ENCODE peak calls at places on chromosomes 16 and 17, in six cellular contexts. X is Peyer's patch, K is ovary, F is AG04450, N is mammary epithelial cell, P is RWPE1. E is an unnamed sample.

GRCh38 chr17:62627219-62627903 is at the start of gene MRC2:
- DNase-seq in K (peak; percentile 87), F (peak; percentile 30), X (no peak), N (peak; percentile 67), P (peak; percentile 65), E (no peak)

GRCh38 chr16:63789603-63790002 is 1332.3 kb downstream of the CDH11 start:
- DNase-seq in P (no peak), X (no peak), N (no peak), K (no peak), F (no peak), E (no peak)

GRCh38 chr16:22322021-22322471 is 24.8 kb downstream of the POLR3E start:
- DNase-seq in F (no peak), X (no peak), P (no peak), K (no peak), N (no peak), E (no peak)

GRCh38 chr17:19398301-19399181 is 11.6 kb upstream of the MFAP4 start:
- DNase-seq in K (no peak), P (peak; percentile 37), N (peak; percentile 10), X (no peak), F (no peak), E (no peak)

GRCh38 chr16:67697407-67697806 is 21.7 kb downstream of the GFOD2 start:
- DNase-seq in N (no peak), K (no peak), P (no peak), X (no peak), F (no peak), E (no peak)

GRCh38 chr17:82022310-82022980 is at the start of gene CENPX:
- DNase-seq in N (no peak), K (no peak), F (no peak), P (no peak), X (no peak), E (no peak)

GRCh38 chr17:74190154-74190553 is 13.3 kb upstream of the RPL38 start:
- DNase-seq in K (no peak), X (peak; percentile 3), P (peak; percentile 59), F (no peak), N (peak; percentile 43), E (no peak)

GRCh38 chr17:45172541-45173286 is 11.0 kb downstream of the HEXIM2 start:
- DNase-seq in F (no peak), P (peak; percentile 89), N (peak; percentile 96), X (peak; percentile 73), K (peak; percentile 64), E (peak; percentile 35)

GRCh38 chr16:69150146-69150865 is 17.9 kb downstream of the UTP4 start:
- DNase-seq in F (peak; percentile 65), N (peak; percentile 47), K (no peak), X (no peak), P (peak; percentile 45), E (peak; percentile 31)

GRCh38 chr17:15469260-15469659 is 1.8 kb upstream of the CDRT4 start:
- DNase-seq in K (no peak), N (no peak), P (no peak), X (no peak), F (no peak), E (no peak)

GRCh38 chr17:62824290-62825135 is 16.4 kb upstream of the MARCHF10 start:
- DNase-seq in K (no peak), F (peak; percentile 74), P (peak; percentile 94), N (peak; percentile 96), X (no peak), E (no peak)

GRCh38 chr17:9239260-9239820 is 218.0 kb downstream of the NTN1 start:
- DNase-seq in P (no peak), N (no peak), X (no peak), F (no peak), K (peak; percentile 52), E (peak; percentile 48)

GRCh38 chr17:49987681-49988441 is 7.2 kb downstream of the DLX3 start:
- DNase-seq in F (no peak), N (peak; percentile 42), P (peak; percentile 32), X (peak; percentile 38), K (peak; percentile 42), E (no peak)

GRCh38 chr16:72763927-72764628 is 283.9 kb downstream of the ZFHX3 start:
- DNase-seq in X (no peak), N (no peak), P (no peak), K (no peak), F (no peak), E (no peak)

GRCh38 chr16:53515259-53515658 is 12.2 kb upstream of the AKTIP start:
- DNase-seq in P (no peak), N (no peak), X (no peak), F (no peak), K (no peak), E (no peak)

GRCh38 chr17:9982159-9982558 is 77.1 kb upstream of the RCVRN start:
- DNase-seq in F (no peak), N (no peak), X (no peak), P (peak; percentile 23), K (no peak), E (no peak)

GRCh38 chr16:88886915-88887521 is 20.6 kb upstream of the PABPN1L start:
- DNase-seq in K (peak; percentile 80), N (no peak), F (peak; percentile 61), P (no peak), X (peak; percentile 61), E (no peak)

GRCh38 chr17:59618894-59619312 is 792 bp upstream of the CLTC start:
- DNase-seq in N (no peak), X (no peak), K (no peak), P (peak; percentile 92), F (no peak), E (no peak)

GRCh38 chr17:63985387-63986140 is 12.6 kb upstream of the PRR29 start:
- DNase-seq in K (no peak), X (no peak), P (no peak), N (no peak), F (no peak), E (no peak)

GRCh38 chr17:46878055-46878454 is 26.7 kb downstream of the WNT9B start:
- DNase-seq in F (no peak), P (no peak), X (no peak), K (no peak), N (no peak), E (no peak)

GRCh38 chr16:70304892-70305448 is 6.0 kb downstream of the DDX19B start:
- DNase-seq in K (no peak), N (peak; percentile 23), F (no peak), P (peak; percentile 60), X (no peak), E (no peak)

GRCh38 chr16:10966129-10966528 is 21.8 kb downstream of the CLEC16A start:
- DNase-seq in N (no peak), F (no peak), X (no peak), P (no peak), K (no peak), E (no peak)

GRCh38 chr17:42354956-42355843 is 33.0 kb downstream of the STAT3 start:
- DNase-seq in P (no peak), X (no peak), K (no peak), N (peak; percentile 30), F (no peak), E (no peak)

GRCh38 chr16:87066695-87067556 is 250.3 kb downstream of the C16orf95 start:
- DNase-seq in N (no peak), F (no peak), X (no peak), K (no peak), P (no peak), E (no peak)

GRCh38 chr16:57540906-57541753 is 1.3 kb upstream of the ADGRG5 start:
- DNase-seq in X (peak; percentile 42), N (peak; percentile 49), P (peak; percentile 36), F (no peak), K (peak; percentile 32), E (no peak)

GRCh38 chr17:48528153-48528912 is 2.5 kb downstream of the HOXB1 start:
- DNase-seq in F (no peak), K (no peak), X (no peak), P (no peak), N (no peak), E (no peak)

GRCh38 chr17:48530208-48530886 is 464 bp downstream of the HOXB1 start:
- DNase-seq in F (no peak), N (no peak), K (no peak), P (no peak), X (no peak), E (no peak)

GRCh38 chr17:48529191-48529979 is 1.4 kb downstream of the HOXB1 start:
- DNase-seq in K (no peak), N (no peak), X (no peak), F (no peak), P (no peak), E (no peak)

GRCh38 chr17:48532261-48532660 is 1.4 kb upstream of the HOXB1 start:
- DNase-seq in X (no peak), K (no peak), F (no peak), P (no peak), N (no peak), E (no peak)

DNA sequence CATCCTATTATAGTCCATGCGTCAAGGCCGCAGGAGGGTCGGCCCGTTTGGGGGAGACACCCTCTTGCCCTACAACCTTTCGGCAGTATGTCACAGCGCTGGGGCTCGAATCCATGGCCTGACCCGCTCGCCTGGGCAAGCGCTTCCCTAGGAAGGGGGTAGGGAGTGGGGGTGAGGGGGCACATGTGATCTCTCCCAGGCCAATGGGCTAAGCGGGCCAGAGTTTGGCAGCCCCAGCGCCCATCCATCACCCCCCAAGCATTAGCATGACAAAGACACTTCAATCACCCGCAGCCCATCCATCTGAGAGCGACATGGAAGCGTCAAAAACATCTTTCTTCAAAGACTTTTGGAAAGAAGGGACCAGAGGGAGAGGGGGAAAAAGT is at the start of gene HOXB1:
- DNase-seq in P (no peak), F (no peak), N (no peak), X (no peak), K (no peak), E (no peak)
- H3K27ac ChIP-seq in P (no peak within 1 kb of the TSS), F (no peak within 1 kb of the TSS), N (no peak within 1 kb of the TSS), X (no peak within 1 kb of the TSS), K (no peak within 1 kb of the TSS), E (no peak within 1 kb of the TSS)

DNA sequence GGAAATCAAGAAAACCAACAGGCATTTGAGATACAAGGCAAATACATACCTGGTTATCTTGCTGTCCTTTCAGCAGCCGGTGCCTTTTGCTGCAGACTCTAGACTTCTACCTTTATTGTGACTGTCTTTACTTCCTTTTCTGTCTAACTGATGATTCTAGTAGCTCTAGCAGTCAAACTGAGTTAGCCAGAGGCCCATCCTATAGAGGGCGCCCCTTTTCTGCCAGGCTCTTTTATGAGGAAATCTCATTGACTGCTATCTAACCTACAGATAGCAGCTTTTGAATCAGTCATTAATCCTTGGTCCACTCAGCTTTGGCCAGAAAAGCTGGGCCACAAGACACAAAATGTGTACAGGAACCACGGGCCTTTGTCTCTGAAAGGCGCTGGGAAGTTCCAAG is 87.5 kb upstream of the WSB1 start:
- DNase-seq in P (no peak), N (no peak), X (no peak), K (no peak), F (no peak), E (no peak)
- TF ChIP-seq CTCF in P (no peak), N (peak; percentile 41), X (no peak), K (no peak), F (peak; percentile 30), E (no peak)

DNA sequence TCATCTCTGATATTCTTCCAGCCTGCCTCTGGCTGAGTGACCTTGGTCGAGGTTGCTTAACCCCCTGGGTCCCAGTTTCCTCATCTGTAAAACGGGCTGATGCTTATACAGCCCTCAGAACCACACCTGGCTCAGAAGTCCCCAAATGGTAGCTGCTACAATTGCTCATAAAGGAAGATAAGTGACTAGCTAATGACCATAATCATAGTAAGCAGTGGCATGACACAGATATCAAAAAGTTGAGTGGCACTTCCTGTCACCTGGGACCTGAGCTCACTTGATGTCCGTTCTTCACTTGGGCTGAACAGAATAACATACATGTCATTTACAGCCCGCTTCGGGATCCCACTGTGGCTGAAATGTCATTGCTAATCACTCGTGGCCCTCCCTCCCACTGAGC is 1.8 kb downstream of the MGRN1 start:
- DNase-seq in P (no peak), X (no peak), N (no peak), K (no peak), F (no peak), E (no peak)
- H3K27ac ChIP-seq in P (peak overlapping the region; percentile 83), X (no peak overlapping the region), N (peak overlapping the region; percentile 78), K (no peak overlapping the region), F (peak overlapping the region; percentile 91), E (peak overlapping the region; percentile 72)

GRCh38 chr17:35819456-35819855 is 10.2 kb downstream of the TAF15 start:
- DNase-seq in N (no peak), F (no peak), K (no peak), P (no peak), X (no peak), E (no peak)
- TF ChIP-seq CTCF in N (no peak), F (no peak), K (no peak), P (no peak), X (no peak), E (no peak)